ENCODE peak calls at places on chromosomes 4 and X, in four cellular contexts. C is astrocyte, R is uterus, Y is left lung. O is an unnamed sample.

GRCh38 chr4:74830928-74831327 is 36.6 kb upstream of the BTC start:
- DNase-seq in Y (no peak), C (no peak), R (no peak), O (no peak)

GRCh38 chrX:154717824-154718223 is 33.1 kb downstream of the GAB3 start:
- DNase-seq in C (peak), Y (no peak), R (no peak), O (no peak)

GRCh38 chrX:53262918-53263394 is 18.4 kb downstream of the IQSEC2 start:
- DNase-seq in C (peak), R (no peak), Y (no peak), O (peak)

GRCh38 chrX:22818061-22818460 is 181.7 kb upstream of the DDX53 start:
- DNase-seq in Y (no peak), R (no peak), C (peak), O (no peak)

GRCh38 chr4:122480023-122480422 is 23.5 kb upstream of the IL2 start:
- DNase-seq in Y (no peak), R (no peak), C (peak), O (no peak)

GRCh38 chrX:43758044-43758443 is 101.9 kb downstream of the MAOA start:
- DNase-seq in Y (no peak), C (no peak), R (no peak), O (no peak)

GRCh38 chr4:2689114-2689513 is 67.0 kb downstream of the TNIP2 start:
- DNase-seq in C (no peak), Y (no peak), R (no peak), O (no peak)

GRCh38 chr4:128916832-128917231 is 107.3 kb downstream of the JADE1 start:
- DNase-seq in R (no peak), C (no peak), Y (peak), O (peak)

GRCh38 chrX:30153881-30154260 is 61.5 kb upstream of the MAGEB2 start:
- DNase-seq in Y (no peak), R (no peak), C (peak), O (no peak)

GRCh38 chr4:137543198-137543597 is 10.9 kb upstream of the PCDH18 start:
- DNase-seq in R (no peak), C (no peak), Y (no peak), O (no peak)

GRCh38 chrX:29528281-29528680 is 687.1 kb upstream of the MAGEB2 start:
- DNase-seq in Y (no peak), R (no peak), C (no peak), O (no peak)

GRCh38 chr4:169658970-169659735 is 38.8 kb downstream of the CLCN3 start:
- DNase-seq in Y (no peak), R (no peak), C (no peak), O (no peak)

GRCh38 chr4:107757860-107758476 is 37.9 kb upstream of the PAPSS1 start:
- DNase-seq in Y (no peak), C (peak), R (no peak), O (no peak)

GRCh38 chr4:145840162-145840768 is 98.4 kb downstream of the ZNF827 start:
- DNase-seq in Y (no peak), R (no peak), C (peak), O (no peak)

GRCh38 chrX:87409113-87409841 is 108.3 kb upstream of the KLHL4 start:
- DNase-seq in R (peak), C (peak), Y (peak), O (peak)

GRCh38 chrX:114952696-114953095 is 64.7 kb downstream of the IL13RA2 start:
- DNase-seq in Y (no peak), R (no peak), C (no peak), O (no peak)

GRCh38 chr4:73726000-73726399 is 14.4 kb upstream of the CXCL8 start:
- DNase-seq in R (no peak), C (peak), Y (no peak), O (no peak)

GRCh38 chr4:132065940-132066495 is 1083.1 kb upstream of the PCDH10 start:
- DNase-seq in R (no peak), Y (no peak), C (peak), O (no peak)

GRCh38 chr4:4990857-4991540 is 28.3 kb downstream of the CYTL1 start:
- DNase-seq in R (peak), Y (peak), C (peak), O (peak)

GRCh38 chr4:2042947-2043395 is 16.2 kb upstream of the NAT8L start:
- DNase-seq in R (no peak), Y (no peak), C (no peak), O (no peak)

GRCh38 chr4:71830-72229 is 18.7 kb downstream of the ZNF595 start:
- DNase-seq in R (no peak), C (no peak), Y (no peak), O (no peak)

GRCh38 chr4:76498550-76498949 is 63.5 kb downstream of the SHROOM3 start:
- DNase-seq in R (no peak), Y (no peak), C (no peak), O (no peak)

GRCh38 chrX:112083624-112084326 is 1.2 kb upstream of the TRPC5 start:
- DNase-seq in C (no peak), Y (no peak), R (no peak), O (peak)

GRCh38 chrX:71652405-71652804 is 14.9 kb upstream of the LOC101059915 start:
- DNase-seq in C (peak), Y (no peak), R (no peak), O (no peak)

GRCh38 chr4:127069675-127070074 is 563.1 kb upstream of the INTU start:
- DNase-seq in R (no peak), Y (no peak), C (no peak), O (no peak)

GRCh38 chrX:50157545-50158125 is 43.2 kb downstream of the AKAP4 start:
- DNase-seq in C (no peak), Y (no peak), R (peak), O (no peak)

GRCh38 chr4:108018038-108018883 is 28.6 kb downstream of the HADH start:
- DNase-seq in R (peak), C (peak), Y (peak), O (peak)

GRCh38 chrX:153778684-153779101 is 2.1 kb upstream of the SRPK3 start:
- DNase-seq in R (no peak), Y (no peak), C (no peak), O (no peak)

GRCh38 chr4:84498203-84499026 is 677 bp downstream of the NKX6-1 start:
- DNase-seq in C (peak), Y (no peak), R (peak), O (peak)

GRCh38 chr4:114922582-114922912 is 190.9 kb downstream of the NDST4 start:
- DNase-seq in R (no peak), Y (no peak), C (no peak), O (no peak)

GRCh38 chrX:23989689-23990088 is 37.3 kb downstream of the KLHL15 start:
- DNase-seq in Y (no peak), R (no peak), C (no peak), O (no peak)

GRCh38 chrX:129318375-129318774 is 204.9 kb downstream of the SMARCA1 start:
- DNase-seq in R (no peak), C (no peak), Y (no peak), O (no peak)

GRCh38 chr4:44679060-44679459 is 840 bp downstream of the GUF1 start:
- DNase-seq in R (no peak), Y (no peak), C (no peak), O (no peak)

GRCh38 chr4:168864831-168865541 is 145.1 kb downstream of the CBR4 start:
- DNase-seq in Y (no peak), R (no peak), C (peak), O (no peak)

GRCh38 chr4:120088507-120088906 is 21.9 kb upstream of the MAD2L1 start:
- DNase-seq in R (no peak), Y (no peak), C (no peak), O (no peak)

GRCh38 chr4:3475713-3476260 is 12.7 kb downstream of the DOK7 start:
- DNase-seq in Y (no peak), R (no peak), C (no peak), O (no peak)

GRCh38 chrX:66015152-66015827 is 24.6 kb downstream of the VSIG4 start:
- DNase-seq in R (no peak), Y (peak), C (no peak), O (peak)

GRCh38 chrX:80879143-80879542 is 69.5 kb upstream of the BRWD3 start:
- DNase-seq in Y (no peak), C (no peak), R (no peak), O (no peak)
- H3K27ac ChIP-seq in Y (no peak), C (no peak), R (no peak), O (no peak)

GRCh38 chr4:6560416-6561172 is 14.4 kb upstream of the MAN2B2 start:
- DNase-seq in R (no peak), Y (no peak), C (peak), O (no peak)
- H3K27ac ChIP-seq in R (no peak), Y (no peak), C (no peak), O (no peak)

GRCh38 chr4:148060264-148061138 is 328.6 kb downstream of the ARHGAP10 start:
- DNase-seq in Y (no peak), R (no peak), C (no peak), O (no peak)

GRCh38 chr4:148057425-148058020 is 325.6 kb downstream of the ARHGAP10 start:
- DNase-seq in Y (no peak), C (no peak), R (no peak), O (no peak)

GRCh38 chr4:148056879-148057278 is 325.0 kb downstream of the ARHGAP10 start:
- DNase-seq in R (no peak), C (peak), Y (peak), O (no peak)

GRCh38 chr4:148059617-148060180 is 327.8 kb downstream of the ARHGAP10 start:
- DNase-seq in C (no peak), Y (no peak), R (no peak), O (no peak)

GRCh38 chr4:148058160-148058859 is 326.4 kb downstream of the ARHGAP10 start:
- DNase-seq in R (no peak), C (no peak), Y (no peak), O (no peak)
- H3K27ac ChIP-seq in R (no peak), C (no peak), Y (no peak), O (no peak)

GRCh38 chr4:41437264-41437566 is 100.7 kb upstream of the LIMCH1 start:
- DNase-seq in R (no peak), C (no peak), Y (no peak), O (no peak)

GRCh38 chr4:41442818-41443217 is 95.1 kb upstream of the LIMCH1 start:
- DNase-seq in Y (no peak), R (no peak), C (no peak), O (no peak)

GRCh38 chr4:41435509-41435908 is 102.4 kb upstream of the LIMCH1 start:
- DNase-seq in C (no peak), Y (no peak), R (no peak), O (no peak)

GRCh38 chr4:41436365-41437263 is 101.3 kb upstream of the LIMCH1 start:
- DNase-seq in C (no peak), Y (no peak), R (no peak), O (no peak)

DNA sequence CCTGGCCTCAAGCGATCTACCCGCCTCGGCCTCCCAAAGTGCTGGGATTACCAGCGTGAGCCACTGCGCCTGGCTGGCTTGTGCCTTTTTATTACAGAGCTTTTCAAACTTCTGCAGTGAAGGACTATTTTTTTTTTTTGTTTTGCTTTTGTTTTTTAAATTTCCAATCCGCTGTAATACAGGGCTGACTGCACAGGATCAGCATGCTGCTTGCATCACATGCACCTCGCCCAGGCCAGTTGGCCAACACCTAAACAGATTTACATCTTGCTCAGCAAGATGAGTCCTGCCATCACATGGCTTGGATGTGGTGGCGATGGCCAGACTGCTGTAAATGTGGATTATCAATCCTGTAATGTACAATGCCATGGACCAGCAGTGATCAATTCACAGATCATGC is 99.4 kb upstream of the LIMCH1 start:
- DNase-seq in Y (no peak), C (no peak), R (no peak), O (no peak)
- H3K27ac ChIP-seq in Y (no peak), C (no peak), R (no peak), O (peak)

GRCh38 chr4:118730683-118731082 is 45.5 kb downstream of the METTL14 start:
- DNase-seq in C (no peak), R (no peak), Y (no peak), O (no peak)
- H3K27ac ChIP-seq in C (no peak), R (no peak), Y (no peak), O (no peak)

GRCh38 chr4:164503874-164504273 is 250.1 kb upstream of the SMIM31 start:
- DNase-seq in C (no peak), R (no peak), Y (no peak), O (no peak)

GRCh38 chr4:164501074-164501473 is 252.9 kb upstream of the SMIM31 start:
- DNase-seq in R (no peak), Y (no peak), C (peak), O (no peak)
- H3K27ac ChIP-seq in R (no peak), Y (no peak), C (peak), O (no peak)

GRCh38 chrX:434946-435345 is 48.2 kb upstream of the PPP2R3B start:
- DNase-seq in Y (no peak), C (no peak), R (no peak), O (peak)
- H3K27ac ChIP-seq in Y (no peak), C (no peak), R (no peak), O (no peak)

GRCh38 chr4:65670331-65671031 is at the start of gene EPHA5:
- DNase-seq in R (peak), C (peak), Y (peak), O (peak)
- H3K27ac ChIP-seq in R (peak), C (peak), Y (no peak), O (no peak)

GRCh38 chr4:39354178-39354503 is 12.0 kb downstream of the RFC1 start:
- DNase-seq in C (no peak), R (no peak), Y (no peak), O (no peak)
- H3K27ac ChIP-seq in C (peak), R (peak), Y (peak), O (no peak)